ENCODE peak calls at places on chromosomes 2 and 18, in four cellular contexts. One of them, this sample, is unnamed.

GRCh38 chr18:62569081-62569480 is 46.3 kb downstream of the ZCCHC2 start:
- DNase-seq in IMR-90: no peak
- DNase-seq in mesendoderm: no peak
- DNase-seq in H1: no peak
- DNase-seq in this sample: no peak

GRCh38 chr2:8115966-8116365 is 565.9 kb upstream of the ID2 start:
- DNase-seq in IMR-90: peak; percentile 19
- DNase-seq in mesendoderm: no peak
- DNase-seq in H1: no peak
- DNase-seq in this sample: no peak

GRCh38 chr2:151085101-151085640 is 176.5 kb downstream of the RBM43 start:
- DNase-seq in IMR-90: peak; percentile 13
- DNase-seq in mesendoderm: no peak
- DNase-seq in H1: no peak
- DNase-seq in this sample: no peak

GRCh38 chr2:215764441-215765048 is 248.8 kb downstream of the MREG start:
- DNase-seq in IMR-90: peak; percentile 90
- DNase-seq in mesendoderm: no peak
- DNase-seq in H1: no peak
- DNase-seq in this sample: no peak

GRCh38 chr2:203360833-203361430 is 32.7 kb downstream of the ABI2 start:
- DNase-seq in IMR-90: peak; percentile 19
- DNase-seq in mesendoderm: no peak
- DNase-seq in H1: no peak
- DNase-seq in this sample: no peak

GRCh38 chr2:174775586-174775985 is 11.3 kb upstream of the CHRNA1 start:
- DNase-seq in IMR-90: peak; percentile 47
- DNase-seq in mesendoderm: peak; percentile 80
- DNase-seq in H1: no peak
- DNase-seq in this sample: peak; percentile 52

GRCh38 chr2:96150007-96150406 is 4.8 kb upstream of the DUSP2 start:
- DNase-seq in IMR-90: no peak
- DNase-seq in mesendoderm: no peak
- DNase-seq in H1: no peak
- DNase-seq in this sample: peak; percentile 19

GRCh38 chr2:204325468-204325867 is 219.8 kb upstream of the PARD3B start:
- DNase-seq in IMR-90: peak; percentile 87
- DNase-seq in mesendoderm: peak; percentile 88
- DNase-seq in H1: peak; percentile 67
- DNase-seq in this sample: peak; percentile 69

GRCh38 chr2:215799194-215799593 is 214.2 kb downstream of the MREG start:
- DNase-seq in IMR-90: peak; percentile 64
- DNase-seq in mesendoderm: no peak
- DNase-seq in H1: no peak
- DNase-seq in this sample: no peak

GRCh38 chr2:117917223-117917917 is 96.5 kb downstream of the CCDC93 start:
- DNase-seq in IMR-90: peak; percentile 24
- DNase-seq in mesendoderm: peak; percentile 58
- DNase-seq in H1: no peak
- DNase-seq in this sample: no peak

GRCh38 chr2:199462167-199462976 is 4.6 kb upstream of the SATB2 start:
- DNase-seq in IMR-90: no peak
- DNase-seq in mesendoderm: peak; percentile 44
- DNase-seq in H1: peak; percentile 78
- DNase-seq in this sample: peak; percentile 63

GRCh38 chr2:131035826-131036231 is 57.4 kb downstream of the FAM168B start:
- DNase-seq in IMR-90: no peak
- DNase-seq in mesendoderm: no peak
- DNase-seq in H1: no peak
- DNase-seq in this sample: no peak

GRCh38 chr2:32863803-32864202 is 83.0 kb upstream of the LTBP1 start:
- DNase-seq in IMR-90: peak; percentile 52
- DNase-seq in mesendoderm: no peak
- DNase-seq in H1: no peak
- DNase-seq in this sample: no peak

GRCh38 chr18:45342653-45343052 is 272.6 kb upstream of the SLC14A2 start:
- DNase-seq in IMR-90: no peak
- DNase-seq in mesendoderm: no peak
- DNase-seq in H1: no peak
- DNase-seq in this sample: no peak

GRCh38 chr2:128635361-128635900 is 316.8 kb upstream of the HS6ST1 start:
- DNase-seq in IMR-90: no peak
- DNase-seq in mesendoderm: peak; percentile 37
- DNase-seq in H1: peak; percentile 41
- DNase-seq in this sample: peak; percentile 29

GRCh38 chr18:5890606-5891360 is 4.5 kb downstream of the TMEM200C start:
- DNase-seq in IMR-90: no peak
- DNase-seq in mesendoderm: peak; percentile 79
- DNase-seq in H1: peak; percentile 81
- DNase-seq in this sample: peak; percentile 70

GRCh38 chr2:226832076-226832475 is 3.8 kb upstream of the RHBDD1 start:
- DNase-seq in IMR-90: no peak
- DNase-seq in mesendoderm: no peak
- DNase-seq in H1: no peak
- DNase-seq in this sample: no peak

GRCh38 chr18:58402247-58402646 is 226.6 kb downstream of the ALPK2 start:
- DNase-seq in IMR-90: no peak
- DNase-seq in mesendoderm: peak; percentile 37
- DNase-seq in H1: no peak
- DNase-seq in this sample: peak; percentile 25

GRCh38 chr2:10504994-10505820 is 57.1 kb upstream of the ODC1 start:
- DNase-seq in IMR-90: no peak
- DNase-seq in mesendoderm: no peak
- DNase-seq in H1: peak; percentile 39
- DNase-seq in this sample: no peak

GRCh38 chr2:28403388-28403956 is 10.8 kb downstream of the FOSL2 start:
- DNase-seq in IMR-90: no peak
- DNase-seq in mesendoderm: no peak
- DNase-seq in H1: no peak
- DNase-seq in this sample: no peak
- H3K9ac ChIP-seq in IMR-90: no peak overlapping the region
- H3K9ac ChIP-seq in mesendoderm: no peak overlapping the region
- H3K9ac ChIP-seq in H1: no peak overlapping the region
- H3K9ac ChIP-seq in this sample: no peak overlapping the region

GRCh38 chr18:70496749-70497294 is 208.0 kb downstream of the SOCS6 start:
- DNase-seq in IMR-90: no peak
- DNase-seq in mesendoderm: no peak
- DNase-seq in H1: no peak
- DNase-seq in this sample: no peak
- H4K5ac ChIP-seq in IMR-90: no peak overlapping the region
- H4K5ac ChIP-seq in mesendoderm: no peak overlapping the region
- H4K5ac ChIP-seq in H1: no peak overlapping the region
- H4K5ac ChIP-seq in this sample: no peak overlapping the region

DNA sequence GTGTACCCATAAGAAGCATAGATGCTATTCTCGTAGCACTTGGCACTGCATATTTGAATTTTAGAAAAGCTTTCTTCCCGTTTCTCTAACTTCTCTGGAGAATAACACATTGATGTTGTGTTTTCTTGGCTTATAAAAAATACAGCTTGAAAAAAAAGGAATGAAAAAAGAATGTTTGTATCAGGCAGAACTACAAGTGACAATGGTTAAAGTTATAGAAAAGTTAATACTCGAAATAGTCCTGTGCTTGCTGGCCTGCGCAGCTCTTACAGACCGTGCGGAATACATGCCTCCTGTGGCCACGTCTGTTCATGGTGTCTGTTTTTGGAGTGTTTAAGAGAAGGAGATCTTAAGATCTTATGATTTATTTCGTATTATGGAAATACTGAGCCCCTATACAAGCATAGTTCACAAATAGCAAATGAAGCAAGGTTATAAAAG is 808 bp downstream of the DUSP19 start:
- DNase-seq in IMR-90: no peak
- DNase-seq in mesendoderm: no peak
- DNase-seq in H1: no peak
- DNase-seq in this sample: no peak
- H3K9ac ChIP-seq in IMR-90: peak overlapping the region; percentile 81
- H3K9ac ChIP-seq in mesendoderm: no peak overlapping the region
- H3K9ac ChIP-seq in H1: peak overlapping the region; percentile 9
- H3K9ac ChIP-seq in this sample: peak overlapping the region; percentile 58

DNA sequence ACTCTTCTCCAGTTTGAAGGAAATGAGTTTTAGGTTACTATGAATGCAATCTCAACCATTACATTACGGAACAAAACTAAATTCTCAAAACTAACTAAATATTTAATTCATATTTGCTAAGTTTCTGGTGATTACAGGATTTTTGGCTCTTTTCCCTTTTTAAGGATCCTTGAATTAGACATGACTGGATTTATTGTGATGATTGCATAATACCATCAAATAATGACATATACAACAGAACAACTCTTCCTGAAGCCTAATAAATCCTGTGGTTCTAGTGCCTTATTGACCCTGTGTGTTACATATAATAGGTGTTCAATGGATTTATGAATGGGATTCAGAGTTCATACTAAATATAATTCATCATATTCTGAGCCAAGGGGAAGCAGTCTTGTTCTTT is 90.5 kb downstream of the WDR7 start:
- DNase-seq in IMR-90: no peak
- DNase-seq in mesendoderm: no peak
- DNase-seq in H1: no peak
- DNase-seq in this sample: no peak
- H4K5ac ChIP-seq in IMR-90: no peak overlapping the region
- H4K5ac ChIP-seq in mesendoderm: no peak overlapping the region
- H4K5ac ChIP-seq in H1: no peak overlapping the region
- H4K5ac ChIP-seq in this sample: no peak overlapping the region

GRCh38 chr18:79461627-79462026 is 65.9 kb downstream of the NFATC1 start:
- DNase-seq in IMR-90: no peak
- DNase-seq in mesendoderm: no peak
- DNase-seq in H1: no peak
- DNase-seq in this sample: no peak

GRCh38 chr18:79458917-79459803 is 63.4 kb downstream of the NFATC1 start:
- DNase-seq in IMR-90: no peak
- DNase-seq in mesendoderm: no peak
- DNase-seq in H1: no peak
- DNase-seq in this sample: no peak

GRCh38 chr18:79460445-79461300 is 64.9 kb downstream of the NFATC1 start:
- DNase-seq in IMR-90: peak; percentile 4
- DNase-seq in mesendoderm: no peak
- DNase-seq in H1: no peak
- DNase-seq in this sample: no peak

GRCh38 chr18:79458131-79458838 is 62.6 kb downstream of the NFATC1 start:
- DNase-seq in IMR-90: peak; percentile 84
- DNase-seq in mesendoderm: peak; percentile 71
- DNase-seq in H1: no peak
- DNase-seq in this sample: no peak

GRCh38 chr18:79459946-79460345 is 64.2 kb downstream of the NFATC1 start:
- DNase-seq in IMR-90: no peak
- DNase-seq in mesendoderm: no peak
- DNase-seq in H1: no peak
- DNase-seq in this sample: no peak
- H3K9ac ChIP-seq in IMR-90: no peak overlapping the region
- H3K9ac ChIP-seq in mesendoderm: no peak overlapping the region
- H3K9ac ChIP-seq in H1: no peak overlapping the region
- H3K9ac ChIP-seq in this sample: no peak overlapping the region

GRCh38 chr18:27966872-27967271 is 210.1 kb downstream of the CDH2 start:
- DNase-seq in IMR-90: peak; percentile 41
- DNase-seq in mesendoderm: no peak
- DNase-seq in H1: no peak
- DNase-seq in this sample: no peak
- H4K5ac ChIP-seq in IMR-90: no peak overlapping the region
- H4K5ac ChIP-seq in mesendoderm: no peak overlapping the region
- H4K5ac ChIP-seq in H1: no peak overlapping the region
- H4K5ac ChIP-seq in this sample: no peak overlapping the region

DNA sequence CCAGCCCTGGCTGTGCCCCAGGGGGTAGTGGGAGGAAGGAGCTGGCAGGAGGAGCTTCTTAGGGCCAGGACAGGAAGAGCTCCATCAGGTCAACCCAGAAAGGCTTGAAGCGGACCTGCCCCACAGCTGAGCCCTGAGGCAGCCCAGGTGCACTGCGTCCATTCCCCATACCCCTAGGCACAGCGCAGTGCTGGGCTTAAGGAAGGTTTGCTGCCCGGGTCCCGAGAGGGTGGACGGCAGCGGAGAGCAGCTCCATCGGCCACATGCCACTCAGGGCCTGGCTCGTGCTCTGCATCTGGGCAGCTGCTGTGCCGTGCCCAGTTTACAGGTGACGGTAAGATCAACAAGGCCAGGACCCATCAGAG is 26.4 kb downstream of the DNMT3A start:
- DNase-seq in IMR-90: no peak
- DNase-seq in mesendoderm: no peak
- DNase-seq in H1: no peak
- DNase-seq in this sample: no peak
- H3K9ac ChIP-seq in IMR-90: no peak overlapping the region
- H3K9ac ChIP-seq in mesendoderm: no peak overlapping the region
- H3K9ac ChIP-seq in H1: no peak overlapping the region
- H3K9ac ChIP-seq in this sample: no peak overlapping the region

GRCh38 chr2:160227252-160227651 is 27.2 kb upstream of the ITGB6 start:
- DNase-seq in IMR-90: peak; percentile 75
- DNase-seq in mesendoderm: no peak
- DNase-seq in H1: no peak
- DNase-seq in this sample: no peak
- H4K5ac ChIP-seq in IMR-90: no peak overlapping the region
- H4K5ac ChIP-seq in mesendoderm: no peak overlapping the region
- H4K5ac ChIP-seq in H1: no peak overlapping the region
- H4K5ac ChIP-seq in this sample: no peak overlapping the region

GRCh38 chr2:231391981-231392380 is 3.5 kb upstream of the B3GNT7 start:
- DNase-seq in IMR-90: no peak
- DNase-seq in mesendoderm: no peak
- DNase-seq in H1: no peak
- DNase-seq in this sample: no peak
- H3K9ac ChIP-seq in IMR-90: no peak overlapping the region
- H3K9ac ChIP-seq in mesendoderm: no peak overlapping the region
- H3K9ac ChIP-seq in H1: no peak overlapping the region
- H3K9ac ChIP-seq in this sample: no peak overlapping the region

GRCh38 chr2:142220901-142221300 is 90.1 kb upstream of the LRP1B start:
- DNase-seq in IMR-90: no peak
- DNase-seq in mesendoderm: no peak
- DNase-seq in H1: no peak
- DNase-seq in this sample: no peak

GRCh38 chr2:142222715-142223114 is 91.9 kb upstream of the LRP1B start:
- DNase-seq in IMR-90: no peak
- DNase-seq in mesendoderm: no peak
- DNase-seq in H1: no peak
- DNase-seq in this sample: no peak

GRCh38 chr2:142218471-142218870 is 87.7 kb upstream of the LRP1B start:
- DNase-seq in IMR-90: peak; percentile 1
- DNase-seq in mesendoderm: peak; percentile 75
- DNase-seq in H1: no peak
- DNase-seq in this sample: no peak

GRCh38 chr2:142220239-142220638 is 89.4 kb upstream of the LRP1B start:
- DNase-seq in IMR-90: no peak
- DNase-seq in mesendoderm: no peak
- DNase-seq in H1: no peak
- DNase-seq in this sample: no peak

DNA sequence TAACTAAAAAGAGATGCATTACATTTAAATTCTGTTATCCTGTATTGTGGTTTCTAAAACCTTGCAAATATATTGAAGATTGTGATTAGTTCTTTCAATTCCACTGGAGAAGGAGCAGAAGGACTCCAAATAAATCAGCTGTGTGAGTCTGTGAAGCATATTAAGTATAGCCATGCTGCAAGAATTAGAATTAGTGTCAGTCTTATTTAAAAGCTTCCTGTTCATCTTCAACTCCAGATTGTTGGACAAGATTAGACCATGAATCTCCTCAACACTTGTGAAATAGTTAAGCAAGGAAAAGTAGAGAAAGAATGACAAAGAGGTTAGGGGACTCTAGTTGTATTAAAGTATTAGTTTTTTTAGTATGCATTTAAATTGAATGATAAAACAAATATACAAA is 92.5 kb upstream of the LRP1B start:
- DNase-seq in IMR-90: no peak
- DNase-seq in mesendoderm: no peak
- DNase-seq in H1: no peak
- DNase-seq in this sample: no peak
- H4K5ac ChIP-seq in IMR-90: no peak overlapping the region
- H4K5ac ChIP-seq in mesendoderm: no peak overlapping the region
- H4K5ac ChIP-seq in H1: no peak overlapping the region
- H4K5ac ChIP-seq in this sample: no peak overlapping the region

This sample was measured in H9.